ENCODE peak calls at places on chromosomes 4 and X, in seven cellular contexts. Z, B, T, O, M, C and D are unnamed samples.

GRCh38 chrX:150234126-150234525 is 129.0 kb upstream of the MAMLD1 start:
- DNase-seq in Z (no peak), B (no peak), T (no peak), O (no peak), M (no peak), C (peak; percentile 67), D (no peak)

GRCh38 chr4:56038763-56039162 is 90.0 kb downstream of the CEP135 start:
- DNase-seq in Z (no peak), B (no peak), T (no peak), O (no peak), M (no peak), C (peak; percentile 2), D (no peak)

GRCh38 chrX:72254835-72255234 is 16.0 kb upstream of the ERCC6L start:
- DNase-seq in Z (no peak), B (no peak), T (no peak), O (no peak), M (no peak), C (no peak), D (no peak)

GRCh38 chr4:152634110-152634760 is 45.6 kb downstream of the TMEM154 start:
- DNase-seq in Z (no peak), B (peak; percentile 33), T (no peak), O (no peak), M (no peak), C (no peak), D (no peak)

GRCh38 chr4:147134536-147135210 is 189.0 kb upstream of the TTC29 start:
- DNase-seq in Z (no peak), B (peak; percentile 48), T (no peak), O (no peak), M (no peak), C (no peak), D (no peak)

GRCh38 chrX:111337067-111337466 is 66.8 kb upstream of the CAPN6 start:
- DNase-seq in Z (no peak), B (no peak), T (no peak), O (no peak), M (no peak), C (no peak), D (no peak)

GRCh38 chr4:92021203-92021602 is 282.6 kb upstream of the GRID2 start:
- DNase-seq in Z (no peak), B (no peak), T (no peak), O (no peak), M (no peak), C (no peak), D (no peak)

GRCh38 chr4:55543858-55544257 is 2.9 kb downstream of the CLOCK start:
- DNase-seq in Z (no peak), B (no peak), T (no peak), O (no peak), M (no peak), C (peak; percentile 38), D (no peak)

GRCh38 chrX:132413459-132413858 is 75.4 kb downstream of the MBNL3 start:
- DNase-seq in Z (no peak), B (no peak), T (no peak), O (no peak), M (no peak), C (no peak), D (peak; percentile 78)

GRCh38 chrX:70132244-70132643 is 1.0 kb upstream of the IGBP1 start:
- DNase-seq in Z (no peak), B (no peak), T (no peak), O (no peak), M (no peak), C (no peak), D (no peak)

GRCh38 chr4:48602763-48603162 is 112.7 kb downstream of the ZAR1 start:
- DNase-seq in Z (no peak), B (no peak), T (no peak), O (no peak), M (no peak), C (peak; percentile 27), D (no peak)

GRCh38 chrX:1452497-1453389 is at the start of gene ASMTL:
- DNase-seq in Z (peak; percentile 100), B (peak; percentile 100), T (peak; percentile 100), O (peak; percentile 100), M (peak; percentile 100), C (peak; percentile 98), D (peak; percentile 100)

GRCh38 chr4:54392459-54392858 is 163.4 kb downstream of the PDGFRA start:
- DNase-seq in Z (no peak), B (no peak), T (no peak), O (no peak), M (no peak), C (no peak), D (no peak)

GRCh38 chrX:117633277-117633676 is 483.3 kb downstream of the KLHL13 start:
- DNase-seq in Z (no peak), B (no peak), T (no peak), O (no peak), M (no peak), C (no peak), D (no peak)

GRCh38 chr4:156998500-156999174 is 27.0 kb upstream of the PDGFC start:
- DNase-seq in Z (no peak), B (no peak), T (no peak), O (no peak), M (no peak), C (no peak), D (no peak)

GRCh38 chr4:552059-552458 is 24.0 kb downstream of the TMEM271 start:
- DNase-seq in Z (no peak), B (no peak), T (no peak), O (no peak), M (no peak), C (no peak), D (no peak)

GRCh38 chrX:15235001-15235400 is 34.9 kb downstream of the ASB9 start:
- DNase-seq in Z (no peak), B (no peak), T (no peak), O (no peak), M (no peak), C (no peak), D (no peak)

GRCh38 chr4:128776794-128777216 is 32.7 kb upstream of the JADE1 start:
- DNase-seq in Z (no peak), B (peak; percentile 87), T (peak; percentile 76), O (peak; percentile 29), M (no peak), C (peak; percentile 93), D (no peak)

GRCh38 chr4:985123-985830 is 1.6 kb upstream of the IDUA start:
- DNase-seq in Z (no peak), B (peak; percentile 35), T (peak; percentile 82), O (no peak), M (peak; percentile 69), C (peak; percentile 62), D (no peak)

GRCh38 chr4:141020801-141021261 is 112.4 kb downstream of the RNF150 start:
- DNase-seq in Z (no peak), B (peak; percentile 69), T (no peak), O (no peak), M (no peak), C (peak; percentile 38), D (no peak)

GRCh38 chr4:55948726-55949479 is at the start of gene CEP135:
- DNase-seq in Z (peak; percentile 98), B (peak; percentile 94), T (peak; percentile 96), O (peak; percentile 93), M (peak; percentile 88), C (peak; percentile 89), D (peak; percentile 95)

GRCh38 chr4:75895744-75896314 is 6.4 kb downstream of the PPEF2 start:
- DNase-seq in Z (no peak), B (peak; percentile 30), T (no peak), O (no peak), M (no peak), C (peak; percentile 26), D (no peak)

GRCh38 chr4:89837385-89837995 is 529 bp upstream of the SNCA start:
- DNase-seq in Z (no peak), B (peak; percentile 18), T (peak; percentile 26), O (peak; percentile 20), M (no peak), C (peak; percentile 1), D (peak; percentile 19)